ENCODE peak calls at places on chromosome 18, in six cellular contexts. Z, E, C, T, V and K are unnamed samples.
A peak's percentile ranks its signal among the peaks of the same experiment; 100 is the strongest.

GRCh38 chr18:48589797-48590519 is 51.1 kb downstream of the CTIF start:
- DNase-seq in Z (no peak), E (no peak), C (no peak), T (no peak), V (no peak), K (no peak)

GRCh38 chr18:70422061-70422965 is 133.5 kb downstream of the SOCS6 start:
- DNase-seq in Z (no peak), E (no peak), C (peak; percentile 67), T (no peak), V (peak; percentile 34), K (peak; percentile 54)

GRCh38 chr18:68841301-68841700 is 43.4 kb downstream of the CCDC102B start:
- DNase-seq in Z (no peak), E (no peak), C (no peak), T (no peak), V (no peak), K (no peak)

GRCh38 chr18:5309888-5310470 is 14.5 kb upstream of the ZBTB14 start:
- DNase-seq in Z (no peak), E (no peak), C (no peak), T (no peak), V (no peak), K (no peak)

GRCh38 chr18:50133526-50133925 is 61.4 kb downstream of the MYO5B start:
- DNase-seq in Z (no peak), E (no peak), C (no peak), T (no peak), V (no peak), K (peak; percentile 59)

GRCh38 chr18:66508937-66509336 is 95.0 kb downstream of the CDH19 start:
- DNase-seq in Z (no peak), E (no peak), C (no peak), T (no peak), V (no peak), K (no peak)

GRCh38 chr18:76922107-76922506 is 99.8 kb downstream of the ZNF236 start:
- DNase-seq in Z (peak; percentile 5), E (no peak), C (peak; percentile 78), T (no peak), V (peak; percentile 57), K (peak; percentile 63)

GRCh38 chr18:43017622-43018021 is 97.9 kb downstream of the RIT2 start:
- DNase-seq in Z (no peak), E (no peak), C (no peak), T (no peak), V (no peak), K (no peak)

GRCh38 chr18:48123965-48124364 is 193.5 kb upstream of the SMAD2 start:
- DNase-seq in Z (no peak), E (no peak), C (no peak), T (no peak), V (no peak), K (no peak)

GRCh38 chr18:9905401-9905922 is 8.4 kb upstream of the VAPA start:
- DNase-seq in Z (no peak), E (no peak), C (no peak), T (no peak), V (no peak), K (no peak)

GRCh38 chr18:10030816-10031541 is 117.2 kb downstream of the VAPA start:
- DNase-seq in Z (no peak), E (no peak), C (no peak), T (no peak), V (no peak), K (no peak)

GRCh38 chr18:2654105-2654827 is 1.3 kb upstream of the SMCHD1 start:
- DNase-seq in Z (no peak), E (no peak), C (peak; percentile 19), T (no peak), V (no peak), K (no peak)

GRCh38 chr18:79596451-79597175 is 83.0 kb upstream of the CTDP1 start:
- DNase-seq in Z (no peak), E (no peak), C (no peak), T (no peak), V (no peak), K (no peak)